ENCODE peak calls at places on chromosomes 7 and 10, in five cellular contexts. L is iPS DF 6.9; J is CD4-positive, CD25-positive, alpha-beta regulatory T cell; I is CD8-positive, alpha-beta T cell; C is hepatocyte. O is an unnamed sample.

GRCh38 chr7:48298779-48299178 is 127.5 kb downstream of the ABCA13 start:
- DNase-seq in C (no peak), L (no peak), I (no peak), J (no peak), O (no peak)

GRCh38 chr7:105250239-105250638 is 138.5 kb downstream of the SRPK2 start:
- DNase-seq in L (no peak), J (no peak), C (no peak), I (no peak), O (no peak)

GRCh38 chr7:47873767-47874166 is 74.5 kb downstream of the PKD1L1 start:
- DNase-seq in I (no peak), L (no peak), J (no peak), C (no peak), O (no peak)

GRCh38 chr10:77877461-77878344 is 48.9 kb downstream of the DLG5 start:
- DNase-seq in C (peak; percentile 61), I (peak; percentile 28), L (peak; percentile 85), J (no peak), O (no peak)

GRCh38 chr7:29113384-29114102 is 32.8 kb downstream of the CPVL start:
- DNase-seq in L (peak; percentile 35), J (no peak), I (no peak), C (peak; percentile 53), O (no peak)

GRCh38 chr7:35971133-35971995 is 170.5 kb downstream of the SEPTIN7 start:
- DNase-seq in L (no peak), I (no peak), J (no peak), C (no peak), O (no peak)

GRCh38 chr7:104967088-104967487 is 46.9 kb upstream of the KMT2E start:
- DNase-seq in I (no peak), J (no peak), C (no peak), L (no peak), O (no peak)

GRCh38 chr10:51892965-51893658 is 193.7 kb upstream of the CSTF2T start:
- DNase-seq in L (no peak), I (no peak), C (no peak), J (no peak), O (no peak)

GRCh38 chr10:97731346-97732051 is 5.4 kb upstream of the ZFYVE27 start:
- DNase-seq in L (no peak), J (peak; percentile 58), C (peak; percentile 85), I (peak; percentile 41), O (peak; percentile 55)

GRCh38 chr7:29987083-29987482 is 2.5 kb downstream of the SCRN1 start:
- DNase-seq in J (no peak), I (no peak), L (no peak), C (peak; percentile 19), O (no peak)

GRCh38 chr7:151860771-151861170 is 16.1 kb downstream of the PRKAG2 start:
- DNase-seq in L (no peak), I (no peak), J (no peak), C (no peak), O (no peak)

GRCh38 chr7:120951826-120952225 is 1.2 kb downstream of the ING3 start:
- DNase-seq in L (no peak), I (no peak), J (no peak), C (no peak), O (no peak)

GRCh38 chr7:38615665-38616064 is 15.5 kb downstream of the AMPH start:
- DNase-seq in C (no peak), L (no peak), J (no peak), I (no peak), O (no peak)

GRCh38 chr10:92699518-92700272 is 9.9 kb downstream of the HHEX start:
- DNase-seq in J (peak; percentile 11), C (peak; percentile 37), I (no peak), L (peak; percentile 31), O (no peak)

GRCh38 chr7:44391746-44392617 is 66.6 kb upstream of the CAMK2B start:
- DNase-seq in J (no peak), C (no peak), L (no peak), I (no peak), O (no peak)

GRCh38 chr10:58335306-58336005 is 650 bp downstream of the UBE2D1 start:
- DNase-seq in I (no peak), J (peak; percentile 14), L (no peak), C (peak; percentile 44), O (no peak)

GRCh38 chr7:44752822-44753221 is 4.2 kb downstream of the ZMIZ2 start:
- DNase-seq in I (no peak), C (no peak), L (no peak), J (no peak), O (no peak)

GRCh38 chr7:129959480-129960332 is 6.9 kb upstream of the UBE2H start:
- DNase-seq in J (no peak), C (no peak), L (no peak), I (no peak), O (no peak)

GRCh38 chr7:36128448-36129047 is 24.5 kb upstream of the EEPD1 start:
- DNase-seq in L (no peak), J (no peak), I (no peak), C (peak; percentile 67), O (peak; percentile 93)

GRCh38 chr7:16098058-16098457 is 323.3 kb downstream of the CRPPA start:
- DNase-seq in J (no peak), I (no peak), L (no peak), C (no peak), O (no peak)

GRCh38 chr7:95191793-95192192 is 132.5 kb downstream of the PON1 start:
- DNase-seq in L (no peak), I (no peak), C (no peak), J (no peak), O (no peak)

DNA sequence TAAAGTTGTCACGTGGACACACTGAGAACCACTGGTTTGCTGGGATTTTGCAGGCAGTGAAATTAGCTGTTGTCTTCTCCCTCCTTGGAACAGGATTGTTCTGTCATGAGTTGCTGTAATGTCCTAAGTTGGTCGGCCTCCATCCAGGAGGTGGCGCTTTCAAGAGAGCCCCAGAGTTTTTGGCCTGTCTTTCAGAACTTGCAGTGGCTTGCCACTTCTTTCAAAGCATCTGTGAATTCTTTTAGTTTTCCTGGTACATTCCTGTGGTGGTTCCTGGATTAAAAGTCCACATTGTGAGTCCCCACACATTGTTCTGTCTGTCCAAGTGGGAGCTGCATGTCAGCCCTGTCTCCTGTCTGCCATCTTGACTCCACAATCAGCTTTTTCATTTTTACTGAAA is 133.8 kb downstream of the PON1 start:
- DNase-seq in I (no peak), C (no peak), L (no peak), J (no peak), O (no peak)
- H3K4me3 ChIP-seq in I (no peak overlapping the region), C (no peak overlapping the region), L (no peak overlapping the region), J (no peak overlapping the region), O (no peak overlapping the region)

GRCh38 chr10:24451325-24451820 is 242.4 kb downstream of the KIAA1217 start:
- DNase-seq in J (no peak), L (no peak), I (no peak), C (no peak), O (no peak)

GRCh38 chr10:24449334-24449740 is 240.4 kb downstream of the KIAA1217 start:
- DNase-seq in L (no peak), I (no peak), C (no peak), J (no peak), O (no peak)

GRCh38 chr10:24452030-24452429 is 243.1 kb downstream of the KIAA1217 start:
- DNase-seq in J (no peak), I (no peak), C (no peak), L (no peak), O (no peak)

GRCh38 chr10:24448351-24449009 is 239.5 kb downstream of the KIAA1217 start:
- DNase-seq in I (no peak), C (no peak), J (no peak), L (no peak), O (no peak)

GRCh38 chr10:24449769-24450310 is 240.9 kb downstream of the KIAA1217 start:
- DNase-seq in I (no peak), L (no peak), J (no peak), C (no peak), O (no peak)
- H3K4me3 ChIP-seq in I (no peak overlapping the region), L (no peak overlapping the region), J (no peak overlapping the region), C (no peak overlapping the region), O (no peak overlapping the region)

DNA sequence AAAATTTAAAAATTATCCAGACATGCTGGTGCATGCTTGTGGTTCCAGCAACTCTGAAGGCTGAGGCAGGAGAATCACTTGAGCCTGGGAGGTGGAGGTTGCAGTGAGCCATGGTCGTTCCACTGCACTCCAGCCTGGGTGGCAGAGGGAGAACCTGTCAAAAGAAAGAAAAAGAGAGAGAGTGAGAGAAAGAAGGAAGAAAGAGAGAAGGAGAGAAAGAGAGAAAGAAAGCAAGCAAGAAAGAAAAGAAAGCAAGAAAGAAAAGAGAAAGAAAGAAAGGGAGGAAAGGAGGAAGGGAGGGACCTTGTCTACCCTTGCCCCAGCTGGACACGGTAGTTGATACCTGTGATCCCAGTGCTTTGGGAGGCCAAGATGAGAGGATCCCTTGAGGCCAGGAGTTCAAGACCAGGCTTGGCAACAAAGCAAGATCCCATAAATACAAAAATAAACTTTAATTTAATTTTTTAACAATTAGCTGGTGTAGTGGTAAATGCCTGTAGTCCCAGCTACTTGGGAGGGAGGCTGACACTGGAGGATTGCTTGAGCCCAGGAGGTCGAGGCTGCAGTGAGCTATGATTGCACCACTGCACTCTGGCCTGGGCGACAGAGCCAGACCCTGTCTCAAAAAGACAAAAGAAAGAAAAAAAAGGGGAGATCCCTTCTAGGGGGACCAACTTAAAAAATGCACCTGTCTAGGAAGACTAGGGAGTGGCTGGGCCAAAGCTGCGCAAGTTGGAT is 9.2 kb downstream of the NYAP1 start:
- DNase-seq in C (no peak), L (no peak), J (no peak), I (no peak), O (no peak)
- H3K4me3 ChIP-seq in C (no peak overlapping the region), L (peak overlapping the region; percentile 43), J (peak overlapping the region; percentile 13), I (peak overlapping the region; percentile 42), O (no peak overlapping the region)

DNA sequence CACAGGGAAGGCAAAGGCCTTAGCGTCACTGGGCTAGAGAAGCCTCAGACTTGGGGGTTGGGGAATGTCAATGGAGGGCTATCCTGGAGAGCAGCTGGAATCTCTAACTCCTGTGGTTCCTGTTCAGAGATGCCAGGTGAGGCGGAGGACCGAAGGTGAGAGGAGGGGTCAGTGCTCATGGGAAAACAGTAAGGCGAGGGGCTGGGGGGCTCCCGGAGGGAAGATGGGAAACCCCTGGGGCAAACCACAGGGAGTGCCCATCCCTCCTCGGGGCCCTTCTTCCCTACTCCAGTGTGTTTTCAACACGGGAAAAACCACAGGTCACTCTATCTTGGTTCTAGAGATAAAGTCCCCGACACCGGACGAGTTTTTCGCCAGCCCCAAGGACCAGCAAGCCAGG is 3.3 kb downstream of the LRCH4 start:
- DNase-seq in C (no peak), J (no peak), L (no peak), I (no peak), O (no peak)
- H3K4me3 ChIP-seq in C (no peak overlapping the region), J (peak overlapping the region; percentile 86), L (no peak overlapping the region), I (peak overlapping the region; percentile 96), O (peak overlapping the region; percentile 9)

DNA sequence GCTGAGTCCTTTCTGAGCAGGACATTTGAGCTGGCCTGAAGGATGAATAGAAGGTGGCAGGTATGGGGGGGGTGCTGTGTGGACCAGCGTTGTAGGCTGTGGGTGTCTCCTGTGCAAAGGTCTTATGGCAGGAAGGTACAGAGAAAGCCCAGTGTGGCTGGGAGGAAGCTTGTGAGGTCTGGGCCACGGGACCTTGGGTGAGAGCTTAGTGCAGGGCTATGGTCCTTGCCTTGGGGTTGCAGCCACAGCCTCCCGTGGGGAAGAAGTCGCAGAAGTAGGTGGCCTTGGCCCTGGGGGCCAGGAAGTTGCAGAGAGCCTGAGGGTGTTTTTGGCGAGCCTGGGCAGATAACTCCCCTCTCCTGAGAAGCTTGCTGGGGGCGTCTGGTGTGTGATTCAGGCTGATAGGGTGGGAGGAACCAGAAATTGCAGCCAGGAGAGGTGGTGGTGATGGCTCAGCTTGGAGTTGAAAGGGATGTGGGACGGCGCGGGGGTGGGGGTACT is 172.0 kb upstream of the TNRC18 start:
- DNase-seq in C (peak; percentile 39), L (no peak), J (no peak), I (no peak), O (no peak)
- H3K4me3 ChIP-seq in C (peak overlapping the region; percentile 81), L (peak overlapping the region; percentile 72), J (no peak overlapping the region), I (no peak overlapping the region), O (peak overlapping the region; percentile 83)